ENCODE peak calls at places on chromosomes 7 and 10, in six cellular contexts. O is fibroblast of the aortic adventitia, Y is PC-9, X is D721Med, Z is neural progenitor cell, Q is left lung. W is an unnamed sample.

GRCh38 chr10:94123253-94123995 is 129.7 kb downstream of the PLCE1 start:
- DNase-seq in O (peak), Y (peak), X (no peak), Z (peak), Q (no peak), W (peak)

GRCh38 chr10:94607111-94607510 is 61.5 kb downstream of the HELLS start:
- DNase-seq in O (no peak), Y (no peak), X (no peak), Z (no peak), Q (no peak), W (no peak)

GRCh38 chr7:6578114-6579084 is 1.1 kb downstream of the ZDHHC4 start:
- DNase-seq in O (no peak), Y (peak), X (no peak), Z (no peak), Q (peak), W (no peak)

GRCh38 chr7:142637240-142637639 is 112.0 kb upstream of the PRSS1 start:
- DNase-seq in O (no peak), Y (no peak), X (no peak), Z (no peak), Q (no peak), W (no peak)

GRCh38 chr10:49417311-49418052 is 21.6 kb upstream of the DRGX start:
- DNase-seq in O (no peak), Y (no peak), X (no peak), Z (no peak), Q (peak), W (no peak)

GRCh38 chr10:78283069-78283682 is 249.5 kb downstream of the RPS24 start:
- DNase-seq in O (no peak), Y (no peak), X (no peak), Z (peak), Q (no peak), W (no peak)

GRCh38 chr10:29102233-29102632 is 186.6 kb upstream of the LYZL1 start:
- DNase-seq in O (peak), Y (peak), X (no peak), Z (no peak), Q (no peak), W (no peak)

GRCh38 chr7:26461508-26461907 is 169.8 kb downstream of the SNX10 start:
- DNase-seq in O (no peak), Y (no peak), X (no peak), Z (no peak), Q (no peak), W (no peak)

GRCh38 chr10:71548494-71548846 is 151.8 kb downstream of the CDH23 start:
- DNase-seq in O (no peak), Y (no peak), X (no peak), Z (peak), Q (no peak), W (peak)

GRCh38 chr7:154304231-154304630 is 252.0 kb downstream of the DPP6 start:
- DNase-seq in O (no peak), Y (no peak), X (no peak), Z (peak), Q (no peak), W (no peak)

GRCh38 chr7:2104107-2104710 is 128.5 kb downstream of the MAD1L1 start:
- DNase-seq in O (peak), Y (no peak), X (peak), Z (peak), Q (peak), W (peak)

GRCh38 chr7:46247622-46248181 is 326.6 kb upstream of the IGFBP3 start:
- DNase-seq in O (peak), Y (no peak), X (no peak), Z (no peak), Q (no peak), W (no peak)

GRCh38 chr7:36600314-36600682 is 124.0 kb downstream of the AOAH start:
- DNase-seq in O (no peak), Y (no peak), X (no peak), Z (no peak), Q (peak), W (no peak)

GRCh38 chr7:51995780-51996179 is 679.2 kb upstream of the COBL start:
- DNase-seq in O (no peak), Y (no peak), X (no peak), Z (no peak), Q (no peak), W (no peak)

GRCh38 chr7:19117081-19117869 is at the start of gene TWIST1:
- DNase-seq in O (peak), Y (peak), X (no peak), Z (peak), Q (peak), W (peak)

GRCh38 chr10:75203724-75204123 is 6.9 kb upstream of the VDAC2 start:
- DNase-seq in O (no peak), Y (no peak), X (no peak), Z (no peak), Q (no peak), W (no peak)

GRCh38 chr7:925601-926000 is 28.9 kb downstream of the ADAP1 start:
- DNase-seq in O (no peak), Y (no peak), X (no peak), Z (no peak), Q (peak), W (no peak)

GRCh38 chr7:1691096-1691495 is 21.0 kb downstream of the ELFN1 start:
- DNase-seq in O (no peak), Y (no peak), X (no peak), Z (no peak), Q (peak), W (no peak)

GRCh38 chr10:96998329-96998888 is 166.3 kb downstream of the LCOR start:
- DNase-seq in O (peak), Y (no peak), X (no peak), Z (no peak), Q (no peak), W (peak)

GRCh38 chr10:21083861-21084260 is 186.8 kb upstream of the NEBL start:
- DNase-seq in O (peak), Y (peak), X (no peak), Z (no peak), Q (no peak), W (no peak)

GRCh38 chr10:112915590-112916572 is 34.2 kb upstream of the TCF7L2 start:
- DNase-seq in O (peak), Y (peak), X (no peak), Z (no peak), Q (no peak), W (no peak)

GRCh38 chr7:45888185-45888992 is at the start of gene IGFBP1:
- DNase-seq in O (no peak), Y (peak), X (no peak), Z (peak), Q (peak), W (no peak)

GRCh38 chr7:98467570-98468312 is 66.9 kb upstream of the BAIAP2L1 start:
- DNase-seq in O (no peak), Y (no peak), X (no peak), Z (no peak), Q (no peak), W (no peak)

GRCh38 chr7:26513948-26514347 is 222.3 kb downstream of the SNX10 start:
- DNase-seq in O (no peak), Y (no peak), X (no peak), Z (no peak), Q (no peak), W (no peak)

GRCh38 chr7:34247468-34247867 is 342.1 kb downstream of the BMPER start:
- DNase-seq in O (peak), Y (no peak), X (no peak), Z (no peak), Q (no peak), W (no peak)

GRCh38 chr10:91034042-91034441 is 113.2 kb upstream of the ANKRD1 start:
- DNase-seq in O (no peak), Y (no peak), X (no peak), Z (no peak), Q (no peak), W (no peak)

GRCh38 chr10:4704034-4704545 is 121.9 kb upstream of the AKR1E2 start:
- DNase-seq in O (peak), Y (peak), X (no peak), Z (no peak), Q (no peak), W (peak)

GRCh38 chr10:11691319-11691755 is 50.8 kb upstream of the ECHDC3 start:
- DNase-seq in O (peak), Y (no peak), X (no peak), Z (no peak), Q (no peak), W (no peak)

GRCh38 chr10:29240991-29241660 is 47.7 kb upstream of the LYZL1 start:
- DNase-seq in O (no peak), Y (no peak), X (no peak), Z (no peak), Q (no peak), W (no peak)

GRCh38 chr7:116363637-116364432 is 135.7 kb upstream of the CAV2 start:
- DNase-seq in O (peak), Y (no peak), X (no peak), Z (no peak), Q (no peak), W (no peak)

GRCh38 chr10:15719899-15720634 is at the start of gene ITGA8:
- DNase-seq in O (peak), Y (no peak), X (no peak), Z (peak), Q (peak), W (peak)

GRCh38 chr10:133336131-133337078 is at the start of gene CALY:
- DNase-seq in O (no peak), Y (no peak), X (peak), Z (peak), Q (peak), W (no peak)

DNA sequence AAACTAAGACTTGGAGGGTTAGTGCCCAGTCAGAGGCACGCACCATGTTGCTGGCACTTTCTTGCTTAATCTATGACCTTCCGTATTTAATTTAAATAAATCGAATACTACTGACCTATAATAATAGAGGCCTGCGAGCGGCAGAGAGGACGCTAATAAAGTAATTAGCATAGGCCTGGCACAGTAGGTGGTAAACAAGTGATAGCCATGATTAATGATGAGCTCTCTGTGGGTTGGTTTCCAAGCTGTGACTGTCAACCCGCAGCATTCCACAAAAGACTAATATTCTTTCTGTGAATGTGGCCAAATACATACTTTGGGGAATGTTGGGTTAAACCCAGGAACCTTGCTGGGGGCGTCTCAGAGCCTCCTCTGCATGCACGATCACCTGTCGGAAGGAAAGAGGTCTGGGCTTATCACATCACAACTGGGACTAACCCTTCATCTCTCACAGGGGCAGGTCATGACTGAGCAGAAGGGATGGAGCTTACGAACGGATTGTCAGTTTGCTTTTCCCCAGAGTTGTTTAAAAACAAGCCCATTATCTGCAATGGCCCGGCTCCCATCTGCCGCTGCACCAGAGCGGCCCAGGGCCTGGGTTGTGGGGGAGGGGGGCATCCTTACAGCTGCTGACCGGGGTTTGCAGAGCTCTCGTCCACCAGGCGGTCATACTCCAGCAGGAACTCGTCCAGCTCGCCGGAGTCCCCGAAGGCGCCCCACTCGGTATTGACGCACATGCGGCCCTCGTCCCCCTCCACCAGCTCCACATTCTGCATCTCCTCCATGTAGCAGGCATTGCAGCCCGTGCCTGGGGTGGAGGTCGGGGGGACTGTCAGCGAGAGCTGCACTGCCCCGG is 6.1 kb upstream of the MYL7 start:
- DNase-seq in O (no peak), Y (no peak), X (no peak), Z (peak), Q (no peak), W (no peak)
- TF ChIP-seq CTCF in O (no peak), Y (no peak), X (no peak), Z (no peak), Q (no peak), W (no peak)

GRCh38 chr10:43686414-43686813 is 37.7 kb upstream of the ZNF32 start:
- DNase-seq in O (no peak), Y (no peak), X (no peak), Z (no peak), Q (no peak), W (no peak)
- TF ChIP-seq CTCF in O (peak), Y (no peak), X (no peak), Z (peak), Q (no peak), W (peak)

GRCh38 chr10:6364283-6364682 is 161.6 kb downstream of the PFKFB3 start:
- DNase-seq in O (no peak), Y (no peak), X (no peak), Z (no peak), Q (no peak), W (no peak)
- TF ChIP-seq CTCF in O (no peak), Y (no peak), X (no peak), Z (no peak), Q (no peak), W (no peak)

GRCh38 chr10:50566150-50566549 is 57.6 kb downstream of the SGMS1 start:
- DNase-seq in O (no peak), Y (no peak), X (no peak), Z (no peak), Q (no peak), W (no peak)

GRCh38 chr10:50565301-50566083 is 58.3 kb downstream of the SGMS1 start:
- DNase-seq in O (no peak), Y (no peak), X (no peak), Z (no peak), Q (peak), W (no peak)

GRCh38 chr10:50561266-50561665 is 62.5 kb downstream of the SGMS1 start:
- DNase-seq in O (peak), Y (no peak), X (no peak), Z (no peak), Q (no peak), W (peak)

GRCh38 chr10:50561816-50562215 is 61.9 kb downstream of the SGMS1 start:
- DNase-seq in O (no peak), Y (peak), X (no peak), Z (no peak), Q (no peak), W (no peak)

DNA sequence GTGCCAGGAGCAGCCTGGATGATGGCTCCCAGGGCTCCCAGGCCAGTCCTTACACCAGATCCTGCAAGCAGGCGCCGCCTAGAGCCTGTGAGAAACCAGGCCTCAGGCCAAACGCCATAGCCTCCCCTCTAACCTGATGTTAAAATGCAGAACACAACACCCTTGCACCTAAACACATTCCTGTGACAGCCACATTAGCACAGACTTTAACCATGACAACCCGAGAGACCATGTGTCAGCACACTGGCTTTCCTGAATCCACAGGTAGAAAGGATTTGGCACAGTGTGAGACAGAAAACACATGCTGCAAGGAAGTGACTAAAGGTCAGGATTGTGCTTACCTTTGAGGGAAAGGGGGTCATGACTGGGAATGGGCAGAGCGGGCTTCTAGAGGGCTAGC is 59.9 kb downstream of the SGMS1 start:
- DNase-seq in O (no peak), Y (no peak), X (no peak), Z (no peak), Q (no peak), W (no peak)
- TF ChIP-seq CTCF in O (no peak), Y (no peak), X (no peak), Z (no peak), Q (no peak), W (no peak)

DNA sequence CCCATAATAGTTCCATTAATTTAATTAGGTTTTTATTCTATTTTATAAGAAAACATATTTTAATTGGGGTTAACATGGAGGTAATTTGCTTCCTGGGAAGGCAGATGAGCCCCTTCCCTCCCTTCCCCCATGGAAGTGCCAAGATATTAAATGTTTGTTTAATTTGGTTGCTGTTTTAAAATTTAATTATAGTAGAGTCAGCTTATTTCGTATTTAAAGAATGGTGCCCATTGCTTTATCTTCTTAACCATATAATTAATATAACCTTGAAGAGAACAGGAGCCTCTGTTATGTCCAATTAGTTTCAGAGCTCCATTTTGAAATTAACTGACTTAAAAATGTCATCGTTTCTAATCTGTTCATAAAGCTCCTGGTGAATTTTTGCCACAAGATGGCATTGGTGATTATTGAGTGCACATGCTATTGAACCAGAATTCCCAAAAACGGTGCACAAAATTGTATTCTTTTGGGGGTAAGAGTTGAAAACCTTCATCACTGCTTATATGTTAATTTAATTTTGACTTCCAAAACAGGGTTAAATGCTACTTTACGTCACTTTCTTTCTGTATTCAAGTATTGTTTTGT is 26.0 kb downstream of the KLHDC10 start:
- DNase-seq in O (peak), Y (no peak), X (no peak), Z (no peak), Q (no peak), W (no peak)
- TF ChIP-seq CTCF in O (peak), Y (peak), X (peak), Z (peak), Q (peak), W (peak)

GRCh38 chr10:100939763-100940344 is 27.1 kb downstream of the SLF2 start:
- DNase-seq in O (peak), Y (no peak), X (no peak), Z (no peak), Q (no peak), W (no peak)

GRCh38 chr10:100930368-100930767 is 17.6 kb downstream of the SLF2 start:
- DNase-seq in O (no peak), Y (no peak), X (no peak), Z (no peak), Q (no peak), W (no peak)

GRCh38 chr10:100934084-100934659 is 21.4 kb downstream of the SLF2 start:
- DNase-seq in O (no peak), Y (no peak), X (no peak), Z (no peak), Q (no peak), W (no peak)
- TF ChIP-seq CTCF in O (peak), Y (peak), X (peak), Z (peak), Q (no peak), W (peak)

GRCh38 chr7:42691030-42691639 is 220.7 kb downstream of the C7orf25 start:
- DNase-seq in O (peak), Y (no peak), X (no peak), Z (peak), Q (no peak), W (peak)
- TF ChIP-seq CTCF in O (peak), Y (peak), X (peak), Z (peak), Q (peak), W (peak)

GRCh38 chr7:150340024-150340749 is 1.2 kb downstream of the RARRES2 start:
- DNase-seq in O (peak), Y (peak), X (no peak), Z (peak), Q (no peak), W (no peak)
- TF ChIP-seq CTCF in O (no peak), Y (no peak), X (no peak), Z (no peak), Q (no peak), W (no peak)

DNA sequence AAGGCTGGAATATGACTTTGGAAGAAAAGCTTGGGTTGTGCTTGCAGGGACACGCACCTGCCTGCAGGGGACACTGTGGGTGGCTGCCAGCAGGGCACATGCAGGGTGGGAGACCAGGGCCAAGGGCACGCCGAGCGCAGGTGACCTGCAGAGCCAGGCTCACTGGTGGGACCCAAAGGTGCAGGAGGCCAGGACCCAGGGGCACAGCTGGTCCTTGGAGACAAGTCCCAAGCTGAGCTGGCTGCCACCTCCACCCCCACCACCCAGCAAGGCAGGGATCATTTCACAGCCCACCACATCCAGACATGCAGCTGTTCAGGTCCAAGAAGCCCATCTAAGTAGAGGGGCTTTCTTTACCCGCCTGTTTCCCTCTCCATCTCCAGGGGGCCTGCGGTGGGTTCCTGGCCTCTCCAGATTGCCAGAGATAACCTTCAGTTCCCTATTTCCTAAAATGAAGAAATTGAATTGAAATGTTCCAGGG is 13.8 kb upstream of the CLIP2 start:
- DNase-seq in O (no peak), Y (no peak), X (peak), Z (peak), Q (no peak), W (no peak)
- TF ChIP-seq CTCF in O (peak), Y (peak), X (peak), Z (peak), Q (no peak), W (peak)

W was measured in brain microvascular endothelial cell.